ENCODE peak calls at places on chromosomes 7 and 10, in eight cellular contexts. E is mesothelial cell of epicardium, D is heart left ventricle, H is HFF-Myc, A is gastrocnemius medialis, U is astrocyte of the spinal cord, Q is A549, J is tibial nerve. P is an unnamed sample.

GRCh38 chr10:49844775-49845561 is 82.8 kb upstream of the OGDHL start:
- DNase-seq in A (no peak), D (no peak), J (no peak), E (no peak), U (peak; percentile 59), H (no peak), Q (peak; percentile 25), P (peak; percentile 36)

GRCh38 chr7:53035499-53036412 is at the start of gene POM121L12:
- DNase-seq in U (no peak), J (no peak), A (no peak), H (no peak), Q (no peak), D (peak; percentile 48), E (no peak), P (no peak)

GRCh38 chr10:47438857-47439474 is 44.9 kb downstream of the ANXA8 start:
- DNase-seq in D (no peak), Q (peak; percentile 65), U (peak; percentile 74), A (no peak), E (no peak), J (no peak), H (peak; percentile 4), P (no peak)

GRCh38 chr7:87413951-87414381 is 61.5 kb downstream of the ABCB4 start:
- DNase-seq in Q (no peak), A (peak; percentile 41), D (no peak), J (no peak), H (peak; percentile 5), E (no peak), U (peak; percentile 22), P (no peak)

GRCh38 chr7:27605283-27605682 is 57.4 kb downstream of the HIBADH start:
- DNase-seq in D (no peak), U (no peak), E (no peak), A (no peak), Q (peak; percentile 7), J (no peak), H (no peak), P (no peak)

GRCh38 chr7:91957236-91957635 is 16.6 kb downstream of the AKAP9 start:
- DNase-seq in J (no peak), E (no peak), Q (no peak), U (no peak), D (no peak), H (no peak), A (no peak), P (no peak)

GRCh38 chr7:101085000-101085948 is at the start of gene TRIM56:
- DNase-seq in H (no peak), E (peak; percentile 74), J (peak; percentile 69), Q (peak; percentile 89), D (peak; percentile 91), U (peak; percentile 75), A (peak; percentile 91), P (no peak)

GRCh38 chr10:22483132-22483531 is 137.8 kb downstream of the SPAG6 start:
- DNase-seq in J (no peak), H (no peak), D (no peak), U (no peak), E (no peak), A (no peak), Q (no peak), P (no peak)

GRCh38 chr10:75926763-75927162 is 495.3 kb downstream of the LRMDA start:
- DNase-seq in A (no peak), H (no peak), E (no peak), U (no peak), Q (no peak), J (no peak), D (no peak), P (no peak)

GRCh38 chr7:96122746-96123145 is 199.2 kb downstream of the SLC25A13 start:
- DNase-seq in H (no peak), E (no peak), J (no peak), Q (no peak), A (no peak), D (no peak), U (peak; percentile 2), P (no peak)

GRCh38 chr10:78969719-78970118 is 99.0 kb upstream of the ZMIZ1 start:
- DNase-seq in E (no peak), J (no peak), D (peak; percentile 41), H (no peak), Q (no peak), U (no peak), A (no peak), P (no peak)

GRCh38 chr10:5622586-5622985 is 43.8 kb downstream of the ASB13 start:
- DNase-seq in Q (no peak), U (no peak), H (no peak), D (no peak), E (no peak), A (no peak), J (no peak), P (no peak)

GRCh38 chr10:78458983-78459638 is 425.4 kb downstream of the RPS24 start:
- DNase-seq in A (no peak), U (peak; percentile 64), E (no peak), Q (peak; percentile 94), D (no peak), H (no peak), J (no peak), P (peak; percentile 85)

GRCh38 chr7:94656925-94657731 is 1.2 kb upstream of the SGCE start:
- DNase-seq in E (no peak), A (no peak), Q (no peak), J (no peak), U (peak; percentile 65), D (no peak), H (no peak), P (no peak)

GRCh38 chr7:50534690-50535290 is 30.4 kb downstream of the DDC start:
- DNase-seq in J (no peak), D (no peak), Q (peak; percentile 87), U (peak; percentile 98), E (no peak), A (peak; percentile 52), H (peak; percentile 95), P (peak; percentile 98)

GRCh38 chr7:7114575-7115291 is 67.6 kb upstream of the C1GALT1 start:
- DNase-seq in U (no peak), E (no peak), Q (no peak), D (no peak), H (no peak), J (no peak), A (no peak), P (no peak)

GRCh38 chr10:129764011-129764900 is 199.8 kb downstream of the EBF3 start:
- DNase-seq in D (no peak), Q (no peak), E (peak; percentile 34), J (no peak), H (no peak), U (no peak), A (no peak), P (no peak)

GRCh38 chr7:150357277-150357676 is 11.3 kb upstream of the REPIN1 start:
- DNase-seq in Q (no peak), A (no peak), U (no peak), D (no peak), J (no peak), H (no peak), E (no peak), P (no peak)

GRCh38 chr10:83301732-83302131 is 837.6 kb upstream of the GHITM start:
- DNase-seq in H (no peak), E (no peak), D (no peak), J (no peak), Q (no peak), A (no peak), U (no peak), P (no peak)

GRCh38 chr10:104254493-104255243 is at the start of gene GSTO1:
- DNase-seq in D (peak; percentile 92), J (peak; percentile 70), U (peak; percentile 59), H (no peak), E (peak; percentile 57), Q (peak; percentile 79), A (peak; percentile 74), P (no peak)
- TF ChIP-seq CTCF in D (peak; percentile 2), J (no peak), U (no peak), H (no peak), E (no peak), Q (no peak), A (no peak), P (no peak)

GRCh38 chr7:149284850-149285580 is 23.0 kb downstream of the ZNF783 start:
- DNase-seq in Q (peak; percentile 93), U (peak; percentile 87), E (peak; percentile 98), J (peak; percentile 86), A (peak; percentile 97), H (peak; percentile 52), D (peak; percentile 97), P (peak; percentile 75)
- TF ChIP-seq CTCF in Q (no peak), U (no peak), E (no peak), J (no peak), A (no peak), H (no peak), D (no peak), P (no peak)

GRCh38 chr7:148501707-148502139 is 88.8 kb upstream of the C7orf33 start:
- DNase-seq in J (no peak), A (no peak), U (peak; percentile 11), D (no peak), H (no peak), Q (no peak), E (peak; percentile 45), P (no peak)

GRCh38 chr7:148505955-148506354 is 84.6 kb upstream of the C7orf33 start:
- DNase-seq in U (no peak), Q (no peak), E (no peak), D (no peak), H (no peak), J (no peak), A (no peak), P (no peak)

GRCh38 chr7:148500978-148501377 is 89.6 kb upstream of the C7orf33 start:
- DNase-seq in Q (no peak), J (no peak), D (no peak), E (no peak), H (no peak), A (no peak), U (no peak), P (no peak)

GRCh38 chr7:148507741-148508285 is 82.8 kb upstream of the C7orf33 start:
- DNase-seq in Q (no peak), D (no peak), U (no peak), E (no peak), J (no peak), H (no peak), A (no peak), P (no peak)

DNA sequence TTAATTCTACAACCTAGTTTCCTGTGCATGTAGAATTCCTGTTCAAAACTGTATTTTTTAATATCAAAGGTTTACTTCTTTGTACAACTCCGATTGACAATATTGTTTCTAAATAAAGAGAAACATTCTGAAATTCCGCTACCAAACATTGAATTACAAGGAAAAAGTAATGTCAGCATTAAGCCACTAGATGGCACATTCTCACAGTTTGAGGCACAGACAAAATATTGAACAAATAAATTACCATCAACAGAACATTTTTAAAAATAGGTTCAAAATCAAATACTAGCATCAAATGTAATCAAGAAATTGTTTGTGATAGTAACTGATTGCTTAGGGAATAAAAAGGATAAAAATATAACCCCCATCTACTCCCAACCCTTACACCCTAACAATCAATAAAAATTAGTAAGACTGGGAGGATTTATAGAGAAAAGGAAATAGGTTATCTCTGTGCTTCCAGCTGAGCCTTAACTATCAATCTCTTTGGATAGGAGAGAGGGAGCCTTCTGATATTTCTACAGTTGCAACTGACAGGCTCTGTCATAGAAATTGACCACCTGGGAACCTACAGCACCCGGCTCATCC is 86.6 kb upstream of the C7orf33 start:
- DNase-seq in U (peak; percentile 40), J (peak; percentile 33), D (no peak), H (no peak), E (no peak), A (no peak), Q (peak; percentile 16), P (peak; percentile 18)
- TF ChIP-seq CTCF in U (peak; percentile 64), J (peak; percentile 67), D (peak; percentile 66), H (peak; percentile 46), E (peak; percentile 86), A (peak; percentile 62), Q (peak; percentile 77), P (peak; percentile 74)

GRCh38 chr7:157228864-157229422 is 90.2 kb downstream of the UBE3C start:
- DNase-seq in E (no peak), J (no peak), Q (peak; percentile 21), D (no peak), U (no peak), A (no peak), H (no peak), P (no peak)
- TF ChIP-seq CTCF in E (no peak), J (no peak), Q (peak; percentile 42), D (peak; percentile 14), U (peak; percentile 60), A (no peak), H (peak; percentile 64), P (peak; percentile 79)